ENCODE peak calls at places on chromosomes 7 and 10, in four cellular contexts. H is A549, N is GM12878, I is K562. P is an unnamed sample.
A peak's percentile ranks its signal among the peaks of the same experiment; 100 is the strongest.

GRCh38 chr10:124500767-124501166 is 39.1 kb downstream of the LHPP start:
- DNase-seq in H (no peak), N (peak; percentile 7), I (no peak), P (no peak)

GRCh38 chr10:124875596-124875995 is 66.3 kb upstream of the ZRANB1 start:
- DNase-seq in H (peak; percentile 39), N (no peak), I (no peak), P (no peak)

GRCh38 chr10:6179078-6179477 is 23.7 kb upstream of the PFKFB3 start:
- DNase-seq in H (no peak), N (no peak), I (no peak), P (no peak)

GRCh38 chr7:102424787-102425218 is 8.6 kb upstream of the ORAI2 start:
- DNase-seq in H (no peak), N (no peak), I (no peak), P (no peak)

GRCh38 chr10:92750788-92751533 is 61.2 kb downstream of the HHEX start:
- DNase-seq in H (no peak), N (no peak), I (no peak), P (no peak)

GRCh38 chr10:77667426-77668324 is 30.1 kb upstream of the KCNMA1 start:
- DNase-seq in H (no peak), N (peak; percentile 77), I (no peak), P (no peak)

GRCh38 chr7:106377847-106378361 is 93.1 kb upstream of the NAMPT start:
- DNase-seq in H (peak; percentile 95), N (no peak), I (no peak), P (no peak)

GRCh38 chr7:123485187-123485586 is 49.2 kb downstream of the IQUB start:
- DNase-seq in H (no peak), N (no peak), I (no peak), P (no peak)

GRCh38 chr7:25095516-25096345 is 29.3 kb downstream of the CYCS start:
- DNase-seq in H (peak; percentile 18), N (no peak), I (no peak), P (peak; percentile 33)

GRCh38 chr7:80098795-80099194 is 35.8 kb upstream of the GNAI1 start:
- DNase-seq in H (no peak), N (no peak), I (no peak), P (no peak)

GRCh38 chr7:84232653-84233052 is 38.1 kb upstream of the SEMA3A start:
- DNase-seq in H (peak; percentile 80), N (no peak), I (no peak), P (no peak)

GRCh38 chr7:49112222-49112621 is 187.9 kb downstream of the CDC14C start:
- DNase-seq in H (no peak), N (no peak), I (no peak), P (no peak)

GRCh38 chr10:85008493-85009181 is 680.2 kb downstream of the CCSER2 start:
- DNase-seq in H (peak; percentile 1), N (no peak), I (no peak), P (no peak)

GRCh38 chr7:151964951-151965350 is 8.7 kb downstream of the GALNTL5 start:
- DNase-seq in H (no peak), N (no peak), I (no peak), P (no peak)

GRCh38 chr7:132666786-132667185 is 90.5 kb upstream of the PLXNA4 start:
- DNase-seq in H (no peak), N (no peak), I (no peak), P (no peak)

GRCh38 chr10:13560597-13560996 is 26.2 kb upstream of the PRPF18 start:
- DNase-seq in H (peak; percentile 10), N (no peak), I (no peak), P (no peak)

GRCh38 chr10:125786547-125786946 is 10.9 kb upstream of the MMP21 start:
- DNase-seq in H (no peak), N (peak; percentile 11), I (no peak), P (no peak)

GRCh38 chr7:77262311-77262710 is 62.7 kb upstream of the FGL2 start:
- DNase-seq in H (no peak), N (no peak), I (no peak), P (no peak)

GRCh38 chr10:128867819-128868218 is 599.2 kb upstream of the MGMT start:
- DNase-seq in H (no peak), N (no peak), I (no peak), P (no peak)

DNA sequence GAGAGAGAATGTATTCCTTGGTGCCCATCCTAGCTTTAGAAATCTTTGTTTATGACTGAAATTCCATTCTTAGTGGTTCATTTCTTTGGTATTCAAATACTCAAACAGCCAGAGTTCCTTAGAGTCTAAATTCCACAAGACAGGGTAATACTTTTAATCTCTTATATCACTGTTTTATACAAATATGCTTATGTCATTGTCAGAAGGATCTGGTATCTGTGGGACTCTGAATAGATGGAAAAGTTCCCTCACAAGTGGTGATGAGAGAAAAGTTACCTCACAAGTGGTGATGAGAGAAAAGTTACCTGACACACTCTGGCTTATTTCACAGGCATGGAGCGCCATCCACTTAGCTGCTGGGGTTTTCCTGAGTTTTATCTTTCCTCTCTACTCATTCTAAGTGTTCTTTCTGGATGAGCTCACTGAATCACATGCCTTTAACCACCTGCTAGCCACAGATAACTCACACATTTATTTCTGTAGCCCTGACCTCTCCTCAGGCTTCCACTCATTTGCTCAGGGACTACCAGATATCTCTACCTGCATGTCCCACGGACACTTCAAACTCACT is 784.0 kb downstream of the SUGCT start:
- DNase-seq in H (peak; percentile 17), N (no peak), I (no peak), P (no peak)
- H3K27ac ChIP-seq in H (peak overlapping the region; percentile 11), N (no peak overlapping the region), I (no peak overlapping the region), P (no peak overlapping the region)

DNA sequence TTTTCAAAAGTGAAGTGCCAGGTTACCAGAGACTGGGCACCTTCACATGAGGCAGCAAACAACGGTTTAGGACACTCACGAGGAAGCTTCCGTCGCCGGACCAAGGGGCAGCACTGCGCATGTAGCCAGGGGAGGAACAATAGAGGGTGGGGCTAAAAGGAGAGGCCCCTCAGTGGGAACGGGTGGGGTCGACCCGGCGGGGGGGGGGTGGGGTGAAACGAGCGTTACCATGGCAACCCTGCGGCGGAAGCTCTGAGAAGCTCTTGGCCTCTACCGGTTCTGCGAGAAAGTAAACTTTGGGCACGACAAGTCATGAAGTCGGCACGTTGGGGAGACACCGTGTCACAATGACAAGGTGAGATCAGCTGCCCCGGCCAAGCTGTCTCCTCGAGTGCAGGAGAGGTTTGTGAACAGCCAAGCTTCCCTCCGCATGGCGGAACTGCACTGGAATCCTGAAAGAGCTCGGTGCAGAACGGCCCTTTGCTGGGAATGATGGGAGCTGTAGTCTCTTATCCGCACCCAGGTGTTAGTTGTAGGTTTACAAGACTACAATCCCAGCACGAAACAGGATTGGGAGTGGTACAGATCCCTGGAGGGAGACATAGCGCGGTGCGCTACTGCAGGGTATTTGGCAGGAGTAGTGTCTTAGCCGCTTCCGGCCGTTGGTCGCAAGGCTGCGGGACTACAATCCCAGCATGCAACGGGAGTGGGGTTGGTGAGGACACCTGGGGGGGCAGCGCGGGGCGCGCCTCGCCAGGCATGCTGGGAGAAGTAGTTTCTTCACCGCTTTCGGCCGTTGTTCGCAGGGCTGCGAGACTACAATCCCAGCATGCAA is 72.8 kb upstream of the ZNF722 start:
- DNase-seq in H (peak; percentile 40), N (no peak), I (peak; percentile 42), P (no peak)
- TF ChIP-seq POLR2AphosphoS2 in H (no peak), N (no peak), I (no peak), P (no peak)

GRCh38 chr10:17959870-17960269 is 8.2 kb downstream of the SLC39A12 start:
- DNase-seq in H (no peak), N (no peak), I (no peak), P (no peak)
- H3K27ac ChIP-seq in H (no peak overlapping the region), N (no peak overlapping the region), I (no peak overlapping the region), P (no peak overlapping the region)

GRCh38 chr10:86900955-86901354 is 56.5 kb downstream of the MMRN2 start:
- DNase-seq in H (no peak), N (no peak), I (no peak), P (no peak)

GRCh38 chr10:86905429-86905828 is 52.0 kb downstream of the MMRN2 start:
- DNase-seq in H (no peak), N (no peak), I (no peak), P (no peak)

GRCh38 chr10:86904600-86904999 is 52.8 kb downstream of the MMRN2 start:
- DNase-seq in H (no peak), N (no peak), I (no peak), P (no peak)

GRCh38 chr10:86899128-86899527 is 58.3 kb downstream of the MMRN2 start:
- DNase-seq in H (no peak), N (no peak), I (no peak), P (no peak)

GRCh38 chr10:86899670-86900276 is 57.6 kb downstream of the MMRN2 start:
- DNase-seq in H (peak; percentile 77), N (no peak), I (peak; percentile 33), P (peak; percentile 60)
- TF ChIP-seq POLR2AphosphoS2 in H (no peak), N (no peak), I (no peak), P (no peak)